ENCODE peak calls at places on chromosomes 3 and 15, in ten cellular contexts. X is T-helper 1 cell; M is MV-4-11; K is tibial nerve; Z is endothelial cell; C is ovary; S is activated T-cell treated with anti-CD3 and anti-CD28 coated beads, Interleukin-2, amount 50 U/mL, for 72 hours; O is AG09309; A is astrocyte of the spinal cord; R is psoas muscle. G is an unnamed sample.

GRCh38 chr15:27119695-27120266 is 148.8 kb downstream of the GABRG3 start:
- DNase-seq in X (no peak), M (no peak), K (no peak), Z (no peak), C (no peak), S (no peak), O (no peak), A (no peak), R (no peak), G (no peak)

GRCh38 chr3:49387721-49388120 is 24.1 kb downstream of the RHOA start:
- DNase-seq in X (no peak), M (no peak), K (no peak), Z (no peak), C (no peak), S (no peak), O (no peak), A (no peak), R (no peak), G (no peak)

GRCh38 chr3:131221731-131222130 is 159.8 kb upstream of the NUDT16 start:
- DNase-seq in X (no peak), M (no peak), K (no peak), Z (no peak), C (no peak), S (no peak), O (peak), A (peak), R (no peak), G (no peak)

GRCh38 chr15:53209396-53210042 is 419.4 kb upstream of the ONECUT1 start:
- DNase-seq in X (no peak), M (no peak), K (no peak), Z (no peak), C (no peak), S (no peak), O (no peak), A (no peak), R (no peak), G (no peak)

GRCh38 chr3:109072208-109072607 is 45.7 kb downstream of the MORC1 start:
- DNase-seq in X (peak), M (peak), K (no peak), Z (no peak), C (no peak), S (no peak), O (no peak), A (no peak), R (no peak), G (no peak)

GRCh38 chr3:127735767-127736693 is 63.3 kb downstream of the ABTB1 start:
- DNase-seq in X (no peak), M (peak), K (peak), Z (no peak), C (no peak), S (no peak), O (peak), A (peak), R (no peak), G (peak)

GRCh38 chr3:184155644-184156521 is 706 bp downstream of the DVL3 start:
- DNase-seq in X (peak), M (no peak), K (no peak), Z (no peak), C (peak), S (peak), O (no peak), A (peak), R (peak), G (peak)

GRCh38 chr3:82384176-82384575 is 622.7 kb upstream of the GBE1 start:
- DNase-seq in X (no peak), M (no peak), K (no peak), Z (no peak), C (no peak), S (no peak), O (no peak), A (no peak), R (no peak), G (no peak)

GRCh38 chr3:11602886-11603285 is 40.8 kb downstream of the VGLL4 start:
- DNase-seq in X (no peak), M (no peak), K (no peak), Z (no peak), C (no peak), S (no peak), O (no peak), A (no peak), R (no peak), G (peak)

GRCh38 chr15:36769110-36769509 is 189.7 kb downstream of the CDIN1 start:
- DNase-seq in X (no peak), M (no peak), K (no peak), Z (no peak), C (no peak), S (no peak), O (no peak), A (peak), R (no peak), G (no peak)

GRCh38 chr3:193680220-193680619 is 87.2 kb downstream of the OPA1 start:
- DNase-seq in X (no peak), M (no peak), K (no peak), Z (no peak), C (no peak), S (no peak), O (no peak), A (no peak), R (no peak), G (no peak)

GRCh38 chr3:10509325-10509724 is 3.9 kb upstream of the ATP2B2 start:
- DNase-seq in X (no peak), M (no peak), K (no peak), Z (no peak), C (no peak), S (no peak), O (no peak), A (no peak), R (no peak), G (no peak)

GRCh38 chr3:188349276-188349962 is 195.5 kb downstream of the LPP start:
- DNase-seq in X (no peak), M (no peak), K (no peak), Z (no peak), C (peak), S (no peak), O (no peak), A (no peak), R (no peak), G (peak)

GRCh38 chr3:5426094-5426883 is 238.8 kb downstream of the EDEM1 start:
- DNase-seq in X (peak), M (peak), K (peak), Z (peak), C (peak), S (peak), O (no peak), A (peak), R (peak), G (peak)

GRCh38 chr3:149435936-149436885 is 38.3 kb upstream of the TM4SF4 start:
- DNase-seq in X (no peak), M (no peak), K (no peak), Z (no peak), C (no peak), S (no peak), O (no peak), A (no peak), R (no peak), G (no peak)

GRCh38 chr3:27659279-27660021 is 62.7 kb downstream of the EOMES start:
- DNase-seq in X (peak), M (peak), K (peak), Z (peak), C (peak), S (peak), O (no peak), A (peak), R (peak), G (peak)

GRCh38 chr3:31472479-31473390 is 60.0 kb upstream of the STT3B start:
- DNase-seq in X (peak), M (peak), K (no peak), Z (no peak), C (no peak), S (peak), O (no peak), A (peak), R (no peak), G (no peak)

GRCh38 chr15:29652595-29652994 is 169.7 kb downstream of the TJP1 start:
- DNase-seq in X (no peak), M (no peak), K (no peak), Z (no peak), C (no peak), S (no peak), O (no peak), A (no peak), R (no peak), G (no peak)

GRCh38 chr3:94115482-94115881 is 52.6 kb downstream of the NSUN3 start:
- DNase-seq in X (no peak), M (no peak), K (peak), Z (peak), C (no peak), S (no peak), O (peak), A (peak), R (no peak), G (peak)

GRCh38 chr15:100890850-100891249 is 11.2 kb downstream of the ALDH1A3 start:
- DNase-seq in X (no peak), M (no peak), K (no peak), Z (no peak), C (no peak), S (no peak), O (no peak), A (no peak), R (no peak), G (no peak)

GRCh38 chr15:58443291-58443690 is 11.5 kb downstream of the LIPC start:
- DNase-seq in X (no peak), M (no peak), K (no peak), Z (no peak), C (no peak), S (no peak), O (no peak), A (no peak), R (no peak), G (no peak)

GRCh38 chr15:100525894-100526512 is 2.7 kb downstream of the CERS3 start:
- DNase-seq in X (no peak), M (no peak), K (no peak), Z (no peak), C (no peak), S (no peak), O (no peak), A (no peak), R (peak), G (no peak)

GRCh38 chr3:156626104-156626503 is 48.3 kb upstream of the TIPARP start:
- DNase-seq in X (no peak), M (no peak), K (no peak), Z (no peak), C (no peak), S (no peak), O (no peak), A (no peak), R (no peak), G (peak)

GRCh38 chr3:24624938-24625681 is 130.5 kb upstream of the THRB start:
- DNase-seq in X (no peak), M (no peak), K (no peak), Z (no peak), C (no peak), S (no peak), O (no peak), A (no peak), R (no peak), G (no peak)

GRCh38 chr15:39623550-39623931 is 42.7 kb downstream of the THBS1 start:
- DNase-seq in X (peak), M (peak), K (no peak), Z (no peak), C (no peak), S (peak), O (no peak), A (no peak), R (no peak), G (peak)

GRCh38 chr3:128427175-128427857 is 39.4 kb downstream of the DNAJB8 start:
- DNase-seq in X (no peak), M (no peak), K (no peak), Z (no peak), C (no peak), S (no peak), O (no peak), A (no peak), R (no peak), G (no peak)

GRCh38 chr3:64321747-64322146 is 96.5 kb upstream of the PRICKLE2 start:
- DNase-seq in X (no peak), M (no peak), K (no peak), Z (no peak), C (no peak), S (no peak), O (no peak), A (peak), R (no peak), G (no peak)

GRCh38 chr15:89947338-89947829 is 34.6 kb upstream of the ARPIN start:
- DNase-seq in X (no peak), M (peak), K (no peak), Z (no peak), C (no peak), S (no peak), O (no peak), A (no peak), R (no peak), G (no peak)

GRCh38 chr15:29612096-29612495 is 210.2 kb downstream of the TJP1 start:
- DNase-seq in X (no peak), M (no peak), K (no peak), Z (peak), C (no peak), S (no peak), O (peak), A (peak), R (no peak), G (no peak)

GRCh38 chr3:33447958-33448357 is 7.8 kb upstream of the UBP1 start:
- DNase-seq in X (no peak), M (no peak), K (no peak), Z (no peak), C (no peak), S (no peak), O (no peak), A (no peak), R (no peak), G (no peak)

GRCh38 chr15:46280753-46281521 is 646.1 kb downstream of the SQOR start:
- DNase-seq in X (no peak), M (no peak), K (no peak), Z (no peak), C (no peak), S (no peak), O (no peak), A (no peak), R (no peak), G (peak)

GRCh38 chr15:86362556-86362955 is 282.9 kb downstream of the AGBL1 start:
- DNase-seq in X (no peak), M (no peak), K (no peak), Z (no peak), C (no peak), S (peak), O (no peak), A (peak), R (no peak), G (no peak)

GRCh38 chr15:80272987-80273386 is 21.0 kb upstream of the CTXND1 start:
- DNase-seq in X (no peak), M (peak), K (no peak), Z (no peak), C (no peak), S (no peak), O (no peak), A (no peak), R (no peak), G (no peak)

GRCh38 chr3:165518346-165518745 is 318.9 kb downstream of the BCHE start:
- DNase-seq in X (no peak), M (no peak), K (no peak), Z (no peak), C (no peak), S (no peak), O (no peak), A (peak), R (no peak), G (no peak)

GRCh38 chr15:77482570-77482969 is 61.9 kb downstream of the HMG20A start:
- DNase-seq in X (no peak), M (no peak), K (no peak), Z (no peak), C (no peak), S (no peak), O (peak), A (peak), R (no peak), G (no peak)

G was measured in OCI-LY7.